ENCODE peak calls at places on chromosomes 3 and 15, in five cellular contexts. E, G, Q, R and K are unnamed samples. For H3K4me1, the result is how much of the 10 kb centered on the place peaks cover.

GRCh38 chr3:42657675-42658074 is 4.2 kb downstream of the ZBTB47 start:
- DNase-seq in Q (no peak), R (no peak), E (no peak), G (no peak), K (no peak)

GRCh38 chr3:25973111-25973510 is 183.2 kb downstream of the OXSM start:
- DNase-seq in R (no peak), G (no peak), Q (no peak), E (no peak), K (no peak)

GRCh38 chr3:172201136-172201989 is 162.0 kb downstream of the FNDC3B start:
- DNase-seq in Q (peak), R (peak), E (peak), G (peak), K (no peak)

GRCh38 chr15:46080018-46080417 is 445.2 kb downstream of the SQOR start:
- DNase-seq in G (no peak), R (no peak), E (no peak), Q (no peak), K (no peak)

GRCh38 chr15:39021341-39021740 is 456.7 kb upstream of the RASGRP1 start:
- DNase-seq in Q (no peak), G (no peak), E (no peak), R (no peak), K (no peak)

GRCh38 chr3:118968640-118969039 is 66.0 kb downstream of the IGSF11 start:
- DNase-seq in E (no peak), Q (no peak), R (no peak), G (no peak), K (no peak)

GRCh38 chr3:189401196-189401595 is 229.4 kb downstream of the TPRG1 start:
- DNase-seq in R (no peak), G (no peak), E (no peak), Q (no peak), K (no peak)

GRCh38 chr15:40093224-40093842 is 15.3 kb downstream of the BMF start:
- DNase-seq in G (no peak), R (no peak), E (peak), Q (no peak), K (no peak)

GRCh38 chr3:43144811-43145490 is 39.1 kb upstream of the POMGNT2 start:
- DNase-seq in E (no peak), R (no peak), Q (no peak), G (no peak), K (no peak)

GRCh38 chr3:12886736-12887135 is 45.4 kb upstream of the RPL32 start:
- DNase-seq in Q (no peak), G (no peak), E (no peak), R (no peak), K (no peak)

GRCh38 chr3:100900671-100901070 is 92.5 kb downstream of the ABI3BP start:
- DNase-seq in Q (no peak), E (no peak), G (no peak), R (no peak), K (no peak)

GRCh38 chr15:73959012-73959581 is 32.8 kb downstream of the LOXL1 start:
- DNase-seq in Q (no peak), E (no peak), G (no peak), R (no peak), K (no peak)

GRCh38 chr15:69996842-69997478 is 100.8 kb downstream of the TLE3 start:
- DNase-seq in R (no peak), E (no peak), G (peak), Q (no peak), K (no peak)

GRCh38 chr3:187903697-187904096 is 158.4 kb upstream of the BCL6 start:
- DNase-seq in Q (no peak), E (no peak), R (no peak), G (no peak), K (no peak)
- TF ChIP-seq POLR2A in Q (no peak), E (no peak), R (no peak), G (no peak), K (no peak)

GRCh38 chr15:61028427-61028826 is 200.7 kb downstream of the RORA start:
- DNase-seq in R (no peak), E (no peak), Q (no peak), G (no peak), K (no peak)
- H3K4me1 ChIP-seq in R (under half), E (under half), Q (under half), G (under half), K (under half)

DNA sequence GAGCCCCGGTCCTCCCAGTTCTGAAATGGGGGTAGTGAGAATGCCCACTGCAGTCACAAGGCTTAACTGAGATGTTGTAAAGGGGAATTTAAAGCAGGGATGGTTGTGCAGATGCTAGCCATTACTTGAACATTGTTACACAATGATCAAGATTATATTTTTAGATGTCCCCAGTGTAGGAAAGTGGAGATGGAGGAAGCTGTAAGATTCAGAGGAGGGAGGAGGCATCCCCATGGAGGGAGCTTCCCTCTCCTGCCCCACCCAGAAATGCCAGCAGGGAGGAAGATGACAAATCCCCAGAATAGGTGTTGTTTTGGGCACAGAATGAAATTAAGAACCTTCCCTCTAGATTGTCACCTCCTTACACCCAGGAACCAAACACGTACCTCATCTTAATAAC is 46.1 kb downstream of the EFCAB12 start:
- DNase-seq in Q (no peak), R (no peak), G (no peak), E (no peak), K (no peak)
- H3K27ac ChIP-seq in Q (no peak), R (no peak), G (no peak), E (no peak), K (no peak)

GRCh38 chr3:49016414-49017228 is 1.8 kb downstream of the DALRD3 start:
- DNase-seq in E (no peak), R (no peak), G (no peak), Q (no peak), K (no peak)
- TF ChIP-seq POLR2A in E (no peak), R (no peak), G (no peak), Q (no peak), K (no peak)

GRCh38 chr15:88655780-88656488 is 17.1 kb downstream of the ISG20 start:
- DNase-seq in R (no peak), Q (no peak), G (peak), E (no peak), K (no peak)
- H3K4me1 ChIP-seq in R (under half), Q (under half), G (under half), E (under half), K (under half)

GRCh38 chr15:62495670-62496328 is 330.7 kb upstream of the C2CD4B start:
- DNase-seq in R (peak), Q (peak), E (peak), G (peak), K (no peak)

GRCh38 chr15:62497356-62497755 is 332.3 kb upstream of the C2CD4B start:
- DNase-seq in E (no peak), G (no peak), R (no peak), Q (no peak), K (no peak)

GRCh38 chr15:62491642-62492041 is 326.6 kb upstream of the C2CD4B start:
- DNase-seq in R (no peak), G (no peak), E (no peak), Q (no peak), K (no peak)

GRCh38 chr15:62492900-62493299 is 327.8 kb upstream of the C2CD4B start:
- DNase-seq in Q (no peak), E (peak), G (no peak), R (no peak), K (no peak)

DNA sequence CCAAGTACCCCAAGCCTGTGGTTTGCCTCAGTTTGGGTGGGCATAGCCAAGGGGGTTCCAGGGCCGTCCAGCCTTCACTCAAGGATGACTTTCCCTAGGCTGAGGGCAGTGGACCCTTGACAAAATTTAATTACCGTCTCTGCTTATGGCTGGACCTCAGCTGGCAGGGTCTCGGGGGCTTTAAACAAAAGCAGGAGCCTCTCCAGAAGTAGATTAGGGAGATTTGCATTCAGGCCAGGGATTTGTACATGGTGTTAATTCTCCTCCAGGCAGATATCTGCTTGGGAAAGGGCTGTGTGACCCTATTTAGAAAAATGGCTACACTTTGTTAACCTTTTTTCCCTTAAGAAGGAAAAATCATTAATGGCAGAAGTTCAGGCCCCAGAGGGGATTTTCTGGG is 329.1 kb upstream of the C2CD4B start:
- DNase-seq in Q (no peak), E (no peak), R (no peak), G (no peak), K (no peak)
- H3K27ac ChIP-seq in Q (no peak), E (no peak), R (no peak), G (no peak), K (peak)